ENCODE peak calls at places on chromosomes 5 and 9, in eight cellular contexts. H is adrenal gland; F is AG10803; T is NCI-H2107; N is brain microvascular endothelial cell; A is frontal cortex; Y is activated CD8-positive, alpha-beta T cell treated with anti-CD3 and anti-CD28 coated beads for 36 hours; I is AG04449. K is an unnamed sample.

GRCh38 chr5:135481387-135481786 is 29.2 kb upstream of the TIFAB start:
- DNase-seq in H (no peak), F (no peak), T (no peak), N (no peak), A (no peak), Y (no peak), I (no peak), K (no peak)

GRCh38 chr5:153445875-153446567 is 44.4 kb upstream of the GRIA1 start:
- DNase-seq in H (peak), F (peak), T (no peak), N (peak), A (no peak), Y (no peak), I (no peak), K (peak)

GRCh38 chr9:135508211-135508820 is 7.8 kb downstream of the MRPS2 start:
- DNase-seq in H (peak), F (no peak), T (no peak), N (no peak), A (no peak), Y (no peak), I (no peak), K (no peak)

GRCh38 chr5:176319827-176320554 is 41.6 kb downstream of the KIAA1191 start:
- DNase-seq in H (no peak), F (peak), T (no peak), N (no peak), A (no peak), Y (no peak), I (no peak), K (no peak)

GRCh38 chr5:73121109-73121443 is 701 bp downstream of the TMEM171 start:
- DNase-seq in H (no peak), F (no peak), T (no peak), N (peak), A (no peak), Y (no peak), I (no peak), K (no peak)

GRCh38 chr5:137096149-137097103 is 402.7 kb downstream of the SPOCK1 start:
- DNase-seq in H (no peak), F (no peak), T (no peak), N (no peak), A (no peak), Y (no peak), I (no peak), K (no peak)

GRCh38 chr9:127568971-127569818 is 42.9 kb upstream of the STXBP1 start:
- DNase-seq in H (peak), F (peak), T (peak), N (no peak), A (peak), Y (peak), I (no peak), K (peak)

GRCh38 chr5:170752257-170753215 is 31.0 kb upstream of the GABRP start:
- DNase-seq in H (no peak), F (no peak), T (no peak), N (no peak), A (no peak), Y (no peak), I (no peak), K (no peak)

GRCh38 chr5:64666058-64666457 is 24.2 kb upstream of the SHISAL2B start:
- DNase-seq in H (no peak), F (peak), T (no peak), N (peak), A (no peak), Y (no peak), I (peak), K (no peak)

GRCh38 chr9:92066131-92066530 is 49.1 kb downstream of the SPTLC1 start:
- DNase-seq in H (peak), F (no peak), T (no peak), N (no peak), A (no peak), Y (no peak), I (no peak), K (no peak)

GRCh38 chr9:137070906-137071275 is 534 bp upstream of the SAPCD2 start:
- DNase-seq in H (no peak), F (no peak), T (peak), N (no peak), A (peak), Y (no peak), I (no peak), K (no peak)

GRCh38 chr5:154916874-154917273 is 21.1 kb downstream of the GEMIN5 start:
- DNase-seq in H (peak), F (no peak), T (no peak), N (no peak), A (no peak), Y (no peak), I (no peak), K (no peak)

GRCh38 chr9:93582115-93582514 is 5.7 kb downstream of the PHF2 start:
- DNase-seq in H (no peak), F (no peak), T (no peak), N (peak), A (no peak), Y (no peak), I (no peak), K (no peak)

GRCh38 chr5:177335043-177335700 is 16.3 kb downstream of the LMAN2 start:
- DNase-seq in H (no peak), F (no peak), T (no peak), N (no peak), A (no peak), Y (no peak), I (no peak), K (no peak)

GRCh38 chr5:33854733-33855151 is 37.0 kb downstream of the ADAMTS12 start:
- DNase-seq in H (no peak), F (peak), T (no peak), N (peak), A (no peak), Y (no peak), I (peak), K (peak)

GRCh38 chr5:72785796-72786195 is 30.7 kb upstream of the TNPO1 start:
- DNase-seq in H (no peak), F (no peak), T (no peak), N (no peak), A (no peak), Y (no peak), I (no peak), K (no peak)

GRCh38 chr5:76084496-76085285 is 1.5 kb downstream of the SV2C start:
- DNase-seq in H (no peak), F (peak), T (no peak), N (no peak), A (no peak), Y (peak), I (no peak), K (no peak)

GRCh38 chr5:96788112-96788749 is 19.5 kb downstream of the ERAP1 start:
- DNase-seq in H (no peak), F (peak), T (no peak), N (peak), A (no peak), Y (peak), I (no peak), K (peak)

GRCh38 chr9:108297025-108297424 is 558.8 kb downstream of the ACTL7B start:
- DNase-seq in H (peak), F (peak), T (no peak), N (no peak), A (no peak), Y (no peak), I (peak), K (peak)

GRCh38 chr9:135070198-135070951 is 17.1 kb upstream of the OLFM1 start:
- DNase-seq in H (no peak), F (no peak), T (no peak), N (no peak), A (no peak), Y (no peak), I (no peak), K (no peak)

GRCh38 chr9:78236511-78236950 is 656 bp downstream of the CEP78 start:
- DNase-seq in H (no peak), F (peak), T (no peak), N (peak), A (peak), Y (no peak), I (no peak), K (no peak)

GRCh38 chr5:98581416-98581999 is 192.0 kb upstream of the RGMB start:
- DNase-seq in H (no peak), F (peak), T (no peak), N (no peak), A (no peak), Y (no peak), I (peak), K (peak)

GRCh38 chr5:83255268-83255667 is 177.9 kb downstream of the XRCC4 start:
- DNase-seq in H (no peak), F (peak), T (no peak), N (no peak), A (no peak), Y (no peak), I (peak), K (peak)